ENCODE peak calls at places on chromosomes 4 and X, in four cellular contexts. Q, I, R and M are unnamed samples.

GRCh38 chr4:53055274-53055673 is 193.2 kb downstream of the RASL11B start:
- DNase-seq in Q (no peak), I (no peak), R (no peak), M (no peak)

GRCh38 chr4:95379633-95380032 is 169.1 kb downstream of the UNC5C start:
- DNase-seq in Q (no peak), I (no peak), R (no peak), M (no peak)

GRCh38 chr4:80295841-80296240 is 29.4 kb downstream of the FGF5 start:
- DNase-seq in Q (no peak), I (no peak), R (no peak), M (no peak)

GRCh38 chr4:1727117-1728031 is 6.1 kb downstream of the TACC3 start:
- DNase-seq in Q (peak; percentile 93), I (peak; percentile 87), R (no peak), M (no peak)

GRCh38 chr4:717601-718320 is 12.1 kb downstream of the PCGF3 start:
- DNase-seq in Q (no peak), I (no peak), R (no peak), M (no peak)

GRCh38 chr4:56147371-56147770 is 198.6 kb downstream of the CEP135 start:
- DNase-seq in Q (no peak), I (no peak), R (no peak), M (no peak)

GRCh38 chr4:160202802-160203201 is 1099.9 kb downstream of the RAPGEF2 start:
- DNase-seq in Q (no peak), I (no peak), R (no peak), M (no peak)

GRCh38 chrX:68832101-68832416 is 3.2 kb downstream of the EFNB1 start:
- DNase-seq in Q (no peak), I (no peak), R (no peak), M (no peak)

GRCh38 chr4:150217192-150217591 is 138.9 kb downstream of the DCLK2 start:
- DNase-seq in Q (no peak), I (no peak), R (no peak), M (no peak)

GRCh38 chr4:164224871-164225270 is 529.1 kb upstream of the SMIM31 start:
- DNase-seq in Q (no peak), I (no peak), R (no peak), M (no peak)

GRCh38 chrX:130034178-130034577 is 51.7 kb downstream of the BCORL1 start:
- DNase-seq in Q (no peak), I (no peak), R (no peak), M (no peak)

GRCh38 chrX:48530736-48531135 is 8.8 kb upstream of the TBC1D25 start:
- DNase-seq in Q (no peak), I (no peak), R (no peak), M (no peak)

GRCh38 chrX:49915352-49916222 is 6.8 kb upstream of the CLCN5 start:
- DNase-seq in Q (peak; percentile 22), I (peak; percentile 52), R (peak; percentile 40), M (peak; percentile 33)

GRCh38 chr4:87414806-87415205 is 7.6 kb upstream of the NUDT9 start:
- DNase-seq in Q (no peak), I (no peak), R (no peak), M (no peak)

GRCh38 chr4:39636786-39637185 is 1.9 kb downstream of the SMIM14 start:
- DNase-seq in Q (no peak), I (no peak), R (no peak), M (no peak)

GRCh38 chr4:139950568-139950967 is 203.4 kb downstream of the MAML3 start:
- DNase-seq in Q (no peak), I (no peak), R (no peak), M (no peak)

GRCh38 chr4:64718091-64718490 is 308.8 kb upstream of the TECRL start:
- DNase-seq in Q (no peak), I (no peak), R (no peak), M (no peak)

GRCh38 chr4:94253036-94253435 is 45.4 kb downstream of the SMARCAD1 start:
- DNase-seq in Q (no peak), I (no peak), R (no peak), M (no peak)

GRCh38 chrX:132749406-132749805 is 209.0 kb downstream of the HS6ST2 start:
- DNase-seq in Q (no peak), I (no peak), R (no peak), M (no peak)

GRCh38 chr4:1113311-1114009 is at the start of gene RNF212:
- DNase-seq in Q (no peak), I (no peak), R (peak; percentile 54), M (peak; percentile 14)

GRCh38 chrX:7145454-7145853 is 2.1 kb upstream of the STS start:
- DNase-seq in Q (no peak), I (no peak), R (no peak), M (no peak)

GRCh38 chrX:120302434-120302833 is 8.8 kb downstream of the TMEM255A start:
- DNase-seq in Q (peak; percentile 27), I (peak; percentile 2), R (peak; percentile 20), M (no peak)

GRCh38 chr4:132316738-132317137 is 832.4 kb upstream of the PCDH10 start:
- DNase-seq in Q (no peak), I (no peak), R (no peak), M (no peak)

GRCh38 chr4:63556332-63556731 is 852.9 kb downstream of the TECRL start:
- DNase-seq in Q (no peak), I (no peak), R (no peak), M (no peak)

GRCh38 chrX:370963-371745 is 15.6 kb downstream of the PPP2R3B start:
- DNase-seq in Q (no peak), I (no peak), R (no peak), M (no peak)

GRCh38 chr4:8278009-8278395 is 8.4 kb downstream of the HTRA3 start:
- DNase-seq in Q (no peak), I (no peak), R (no peak), M (no peak)

GRCh38 chrX:86171366-86171765 is 23.1 kb downstream of the DACH2 start:
- DNase-seq in Q (no peak), I (no peak), R (no peak), M (no peak)

GRCh38 chrX:20477836-20478532 is 211.3 kb upstream of the RPS6KA3 start:
- DNase-seq in Q (no peak), I (no peak), R (no peak), M (no peak)

GRCh38 chrX:34382416-34382815 is 250.3 kb upstream of the FAM47A start:
- DNase-seq in Q (no peak), I (peak; percentile 6), R (no peak), M (no peak)

GRCh38 chrX:39050427-39050826 is 249.2 kb downstream of the MID1IP1 start:
- DNase-seq in Q (no peak), I (no peak), R (no peak), M (no peak)

GRCh38 chr4:113826431-113826830 is 64.9 kb upstream of the CAMK2D start:
- DNase-seq in Q (no peak), I (no peak), R (no peak), M (no peak)

GRCh38 chrX:131792356-131792749 is 230.7 kb upstream of the STK26 start:
- DNase-seq in Q (no peak), I (no peak), R (no peak), M (no peak)

GRCh38 chr4:90995996-90996395 is 868.8 kb downstream of the CCSER1 start:
- DNase-seq in Q (no peak), I (no peak), R (no peak), M (no peak)

GRCh38 chrX:43703211-43703791 is 47.2 kb downstream of the MAOA start:
- DNase-seq in Q (no peak), I (no peak), R (no peak), M (no peak)
- TF ChIP-seq CTCF in Q (no peak), I (no peak), R (no peak), M (no peak)

GRCh38 chr4:14149469-14150030 is 522.0 kb upstream of the BOD1L1 start:
- DNase-seq in Q (no peak), I (no peak), R (no peak), M (no peak)

DNA sequence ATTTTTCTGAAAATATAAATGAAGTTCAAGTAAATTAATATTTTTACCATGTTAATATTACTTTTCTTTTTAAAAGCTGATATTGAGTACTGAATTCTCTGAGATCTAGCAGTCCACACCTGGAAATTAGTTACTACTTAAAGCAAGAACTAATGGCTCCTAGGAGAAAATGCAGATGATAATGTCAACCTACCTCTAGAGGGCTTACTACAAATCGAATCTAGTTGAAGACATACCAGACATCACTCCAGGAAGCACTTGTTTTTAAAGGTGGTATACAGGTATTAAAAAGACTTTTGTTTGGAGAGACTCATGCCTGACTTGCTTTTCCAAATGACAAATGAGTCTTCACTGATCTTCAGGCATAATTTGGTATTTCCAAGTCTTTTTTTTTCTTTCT is 516.4 kb upstream of the BOD1L1 start:
- DNase-seq in Q (no peak), I (no peak), R (no peak), M (no peak)
- TF ChIP-seq CTCF in Q (no peak), I (no peak), R (no peak), M (peak; percentile 39)

DNA sequence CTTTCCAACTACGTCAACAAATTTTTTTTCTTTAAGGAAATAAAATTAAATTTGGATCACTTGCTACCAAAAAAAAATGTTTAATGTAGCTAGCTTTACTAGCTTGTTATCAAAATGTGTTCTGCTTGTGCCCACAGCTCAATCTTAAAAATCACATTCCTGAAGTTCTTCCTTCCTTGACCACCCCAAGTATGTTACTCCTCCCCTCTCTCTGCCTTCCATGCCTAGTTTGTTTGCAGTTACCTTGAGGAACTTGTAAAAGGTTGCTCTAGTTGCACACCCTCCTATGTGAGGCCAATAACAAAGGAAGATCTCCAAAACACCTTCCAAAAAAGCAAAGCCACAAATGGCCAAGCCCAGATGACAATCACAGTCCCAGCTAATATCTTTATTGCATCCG is 19.6 kb upstream of the TMEM184C start:
- DNase-seq in Q (no peak), I (no peak), R (no peak), M (no peak)
- TF ChIP-seq CTCF in Q (no peak), I (no peak), R (no peak), M (no peak)

DNA sequence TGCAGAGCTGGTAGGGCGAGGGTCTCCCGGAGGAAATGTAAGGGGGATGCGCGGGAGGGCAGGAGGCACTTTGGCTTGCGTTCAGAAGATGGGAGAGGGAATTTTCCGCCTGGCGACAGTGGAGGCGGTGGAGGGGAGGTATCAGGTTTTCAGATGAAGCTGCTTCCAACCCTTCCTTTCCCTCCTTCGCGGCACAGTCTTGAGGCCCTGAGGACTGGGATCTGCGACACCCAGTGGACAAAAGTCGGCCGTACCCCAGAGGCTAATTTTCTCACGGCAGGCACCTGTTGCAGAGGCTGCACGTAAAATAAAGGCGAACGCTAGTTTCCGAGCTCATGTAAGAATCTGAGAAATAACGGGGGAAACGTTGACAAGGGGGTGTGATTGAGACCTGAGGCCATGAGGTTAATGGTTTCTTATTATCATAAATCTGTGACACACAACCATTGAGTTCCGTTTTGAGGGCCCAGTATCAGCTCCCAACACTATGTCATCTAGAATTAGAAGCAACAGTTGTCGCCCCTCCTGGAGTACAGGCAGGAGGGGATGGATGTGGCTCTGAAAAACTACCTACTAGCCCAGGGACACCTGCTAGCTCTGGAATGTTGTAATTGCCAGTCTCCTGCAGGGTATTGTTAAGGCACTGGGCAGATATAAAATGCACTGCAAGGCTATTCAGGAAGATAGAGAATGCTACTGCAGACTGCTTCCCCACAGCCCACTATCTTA is 1.1 kb downstream of the ZCCHC18 start:
- DNase-seq in Q (no peak), I (peak; percentile 69), R (peak; percentile 59), M (peak; percentile 36)
- TF ChIP-seq CTCF in Q (peak; percentile 5), I (no peak), R (peak; percentile 41), M (peak; percentile 66)